ENCODE peak calls at places on chromosomes 5 and 9, in seven cellular contexts. N is PC-9, M is keratinocyte, E is A549, Z is GM20000, B is fibroblast of mammary gland, G is IMR-90. S is an unnamed sample.

GRCh38 chr5:6158974-6159863 is 219.1 kb downstream of the MED10 start:
- DNase-seq in Z (no peak), E (peak), N (no peak), G (peak), M (peak), B (peak), S (no peak)

GRCh38 chr9:78031271-78031825 is at the start of gene GNAQ:
- DNase-seq in B (no peak), G (peak), Z (peak), M (no peak), N (no peak), E (no peak), S (peak)

GRCh38 chr5:177040814-177041410 is 18.4 kb downstream of the ZNF346 start:
- DNase-seq in N (no peak), Z (no peak), G (peak), B (peak), E (no peak), M (no peak), S (no peak)

GRCh38 chr9:129143031-129143441 is 31.8 kb downstream of the PTPA start:
- DNase-seq in G (peak), M (no peak), N (peak), E (peak), Z (peak), B (peak), S (peak)

GRCh38 chr5:154179846-154180710 is 10.5 kb upstream of the GALNT10 start:
- DNase-seq in Z (peak), B (peak), N (no peak), G (peak), E (peak), M (no peak), S (peak)

GRCh38 chr5:156201793-156202388 is 125.1 kb upstream of the SGCD start:
- DNase-seq in Z (no peak), N (no peak), G (peak), M (no peak), B (peak), E (peak), S (no peak)

GRCh38 chr9:116189683-116190082 is 36.1 kb downstream of the PAPPA start:
- DNase-seq in B (no peak), E (no peak), Z (no peak), M (no peak), N (peak), G (no peak), S (no peak)

GRCh38 chr9:120890415-120891254 is 13.6 kb upstream of the PHF19 start:
- DNase-seq in B (no peak), G (no peak), Z (no peak), N (no peak), M (no peak), E (no peak), S (no peak)

GRCh38 chr9:129185991-129186390 is 7.9 kb upstream of the IER5L start:
- DNase-seq in Z (no peak), E (no peak), N (no peak), B (no peak), G (peak), M (no peak), S (no peak)

GRCh38 chr5:143245929-143246561 is 157.4 kb downstream of the NR3C1 start:
- DNase-seq in G (peak), B (peak), E (peak), Z (no peak), M (peak), N (peak), S (no peak)

GRCh38 chr9:107208121-107208520 is 75.0 kb upstream of the RAD23B start:
- DNase-seq in B (peak), E (no peak), N (no peak), G (peak), M (no peak), Z (no peak), S (no peak)

GRCh38 chr9:71822455-71822854 is 54.1 kb upstream of the CEMIP2 start:
- DNase-seq in Z (no peak), N (no peak), G (no peak), E (no peak), M (no peak), B (no peak), S (peak)

GRCh38 chr5:65984098-65984885 is 57.9 kb downstream of the ERBIN start:
- DNase-seq in E (no peak), G (no peak), B (no peak), Z (no peak), N (no peak), M (no peak), S (no peak)

GRCh38 chr5:136192526-136193395 is at the start of gene SMIM32:
- DNase-seq in G (no peak), N (no peak), Z (no peak), M (no peak), B (no peak), E (no peak), S (no peak)

GRCh38 chr5:85049020-85049419 is 664.3 kb upstream of the EDIL3 start:
- DNase-seq in Z (no peak), G (peak), N (peak), B (peak), M (no peak), E (peak), S (no peak)

GRCh38 chr9:93085676-93086075 is 10.3 kb upstream of the CARD19 start:
- DNase-seq in N (no peak), M (no peak), E (peak), G (no peak), B (no peak), Z (no peak), S (no peak)

GRCh38 chr5:115816226-115817042 is at the start of gene CDO1:
- DNase-seq in E (no peak), M (no peak), B (peak), G (peak), N (no peak), Z (peak), S (no peak)

GRCh38 chr5:146877178-146877681 is 1.3 kb downstream of the PPP2R2B start:
- DNase-seq in Z (peak), N (no peak), B (no peak), M (no peak), E (no peak), G (no peak), S (no peak)

GRCh38 chr5:142924135-142924883 is 154.1 kb downstream of the ARHGAP26 start:
- DNase-seq in B (peak), M (no peak), N (no peak), Z (peak), G (peak), E (peak), S (peak)

GRCh38 chr5:150624334-150625163 is 15.9 kb upstream of the SYNPO start:
- DNase-seq in E (no peak), M (no peak), Z (peak), B (no peak), N (no peak), G (no peak), S (no peak)

GRCh38 chr5:113331201-113331551 is 103.6 kb downstream of the TSSK1B start:
- DNase-seq in N (no peak), M (no peak), E (no peak), G (peak), Z (no peak), B (peak), S (no peak)

GRCh38 chr5:97115932-97116331 is 26.5 kb downstream of the LIX1 start:
- DNase-seq in Z (no peak), N (no peak), G (no peak), M (no peak), E (no peak), B (no peak), S (no peak)

GRCh38 chr5:38022621-38023020 is 182.8 kb upstream of the GDNF start:
- DNase-seq in E (no peak), M (no peak), Z (no peak), B (no peak), N (no peak), G (no peak), S (no peak)

GRCh38 chr5:133552925-133553525 is 59.3 kb downstream of the FSTL4 start:
- DNase-seq in Z (peak), G (peak), B (peak), E (peak), M (no peak), N (peak), S (peak)

DNA sequence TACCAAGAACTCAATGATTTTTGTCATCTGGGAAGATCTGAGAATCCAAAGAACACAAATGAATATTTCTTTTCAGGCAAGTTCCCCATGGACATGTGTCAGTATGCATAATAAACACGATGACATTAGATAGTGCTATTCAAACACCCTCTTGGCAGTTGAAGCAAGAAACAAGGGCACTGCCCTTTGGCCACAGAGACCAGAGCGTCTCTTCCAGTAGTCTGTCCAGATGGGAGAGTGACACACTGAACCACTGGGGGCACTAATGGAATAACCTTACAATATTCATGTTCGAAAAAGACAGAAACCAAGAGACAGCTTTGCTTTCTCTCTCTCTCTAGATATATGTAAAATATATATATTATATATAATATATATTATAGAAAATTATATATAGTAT is 301.9 kb downstream of the CTNND2 start:
- DNase-seq in Z (no peak), G (no peak), E (no peak), M (no peak), N (no peak), B (no peak), S (no peak)
- TF ChIP-seq CTCF in Z (no peak), G (no peak), E (no peak), M (no peak), N (no peak), B (no peak), S (no peak)

GRCh38 chr9:89183146-89183545 is 4.5 kb upstream of the SHC3 start:
- DNase-seq in N (no peak), G (no peak), B (no peak), M (no peak), Z (no peak), E (no peak), S (no peak)
- TF ChIP-seq CTCF in N (no peak), G (no peak), B (no peak), M (no peak), Z (no peak), E (no peak), S (peak)

DNA sequence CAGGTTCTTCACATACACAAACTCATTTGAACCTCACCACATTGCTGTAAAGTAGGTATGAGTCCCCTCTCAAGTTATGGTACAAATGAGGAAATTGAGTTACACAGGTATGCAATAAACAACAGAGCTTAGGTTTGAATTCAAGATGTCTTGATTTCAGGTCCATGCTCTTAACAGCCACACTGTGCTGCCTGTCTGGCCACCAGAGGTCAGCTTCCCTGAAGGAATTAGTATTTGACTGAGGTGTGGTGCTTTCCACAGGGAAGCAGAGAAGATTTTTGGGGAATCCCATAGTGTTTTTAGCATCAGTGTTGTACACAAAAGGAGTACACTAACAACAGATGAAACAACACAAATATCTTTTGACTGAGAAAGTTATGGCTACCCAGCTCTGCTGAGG is 94.4 kb upstream of the ITGA1 start:
- DNase-seq in G (peak), M (no peak), B (peak), Z (peak), E (peak), N (no peak), S (peak)
- TF ChIP-seq CTCF in G (peak), M (peak), B (peak), Z (peak), E (peak), N (peak), S (peak)

DNA sequence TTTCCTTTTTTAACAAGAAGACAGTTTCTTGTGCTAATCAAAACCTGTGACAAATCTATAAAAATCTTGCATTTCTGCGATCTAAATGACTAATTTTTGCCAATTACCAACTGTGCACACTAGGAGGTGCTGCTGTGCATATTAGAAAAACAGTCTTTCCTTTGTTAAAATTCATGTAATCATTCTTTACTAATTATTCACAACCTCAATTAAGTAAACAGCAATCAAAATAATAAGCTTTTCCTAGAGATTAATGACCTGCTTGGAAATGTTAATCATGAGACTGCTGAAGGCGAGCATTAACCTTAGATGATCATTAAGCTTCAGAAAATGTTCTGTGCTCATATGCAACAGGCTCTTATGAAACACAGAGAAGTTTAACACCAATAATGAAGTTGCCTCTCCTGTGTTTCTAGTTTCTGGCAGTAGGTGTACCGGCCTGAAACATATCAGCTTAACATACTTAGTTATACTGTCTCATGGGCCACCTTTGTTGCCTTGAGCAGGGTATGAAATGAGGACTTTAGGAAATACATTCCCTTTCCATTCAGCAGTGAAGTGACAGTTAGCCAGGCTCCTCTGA is 17.7 kb downstream of the RFESD start:
- DNase-seq in N (peak), Z (peak), B (peak), G (peak), E (no peak), M (no peak), S (peak)
- TF ChIP-seq CTCF in N (peak), Z (peak), B (peak), G (peak), E (peak), M (peak), S (peak)

DNA sequence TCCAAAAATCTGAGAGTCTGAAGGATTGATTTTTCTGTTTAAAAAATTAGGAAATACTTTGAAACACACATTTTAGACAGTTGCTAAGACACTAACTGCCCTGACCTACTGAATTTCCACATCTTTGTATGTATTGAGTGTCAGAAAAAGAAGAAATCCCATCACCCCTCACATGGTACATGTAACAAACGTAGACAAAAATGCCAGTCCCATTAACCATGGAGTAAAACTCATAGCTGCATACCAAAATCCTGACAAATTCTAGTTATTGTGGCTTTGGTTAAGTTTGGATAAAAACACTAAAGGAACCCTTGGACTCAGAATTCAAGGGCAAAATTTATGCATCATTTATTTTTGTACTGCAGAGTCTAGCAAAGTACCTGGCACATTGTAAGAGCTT is 620.3 kb upstream of the DMAC1 start:
- DNase-seq in E (no peak), B (peak), Z (no peak), N (no peak), G (peak), M (no peak), S (no peak)
- TF ChIP-seq CTCF in E (no peak), B (no peak), Z (no peak), N (no peak), G (no peak), M (no peak), S (no peak)

GRCh38 chr9:14766299-14766698 is 43.8 kb upstream of the CER1 start:
- DNase-seq in N (no peak), E (no peak), M (no peak), B (no peak), G (peak), Z (no peak), S (no peak)

GRCh38 chr9:14770592-14770991 is 48.1 kb upstream of the CER1 start:
- DNase-seq in Z (no peak), G (no peak), B (no peak), N (no peak), E (no peak), M (no peak), S (no peak)

GRCh38 chr9:14768561-14769234 is 46.2 kb upstream of the CER1 start:
- DNase-seq in E (peak), M (no peak), G (peak), Z (peak), B (peak), N (peak), S (peak)

GRCh38 chr9:14769235-14769580 is 46.7 kb upstream of the CER1 start:
- DNase-seq in G (peak), Z (peak), B (peak), E (peak), M (no peak), N (no peak), S (no peak)
- TF ChIP-seq CTCF in G (no peak), Z (no peak), B (peak), E (no peak), M (peak), N (no peak), S (peak)

GRCh38 chr9:97502984-97503861 is 1.8 kb downstream of the TMOD1 start:
- DNase-seq in B (no peak), E (no peak), N (no peak), M (no peak), G (no peak), Z (peak), S (no peak)
- TF ChIP-seq CTCF in B (no peak), E (no peak), N (no peak), M (no peak), G (no peak), Z (no peak), S (no peak)

DNA sequence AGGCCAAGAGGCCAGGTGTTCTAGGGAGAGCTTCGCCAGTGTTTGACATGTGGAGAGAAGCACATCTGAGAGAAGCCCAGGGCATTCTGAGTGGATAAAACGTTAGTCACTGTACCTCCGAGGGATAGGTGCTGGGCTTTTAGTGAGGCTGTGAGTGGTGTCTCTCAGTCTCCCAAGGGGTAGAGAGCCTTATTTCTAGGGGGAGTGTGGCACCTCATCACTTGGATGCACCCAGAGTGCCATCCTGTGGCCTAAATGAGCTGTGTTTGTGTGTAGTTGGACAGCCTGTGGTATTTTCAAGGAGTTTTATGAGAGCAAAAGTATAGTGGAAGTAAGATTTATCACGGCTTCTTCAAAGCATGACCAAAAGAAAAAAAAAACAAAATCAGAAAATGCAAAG is 1046.9 kb upstream of the WWC1 start:
- DNase-seq in G (no peak), N (peak), Z (no peak), B (peak), E (no peak), M (no peak), S (no peak)
- TF ChIP-seq CTCF in G (peak), N (no peak), Z (no peak), B (peak), E (no peak), M (peak), S (peak)

GRCh38 chr5:74865799-74866652 is at the start of gene FAM169A:
- DNase-seq in E (peak), B (peak), N (peak), M (no peak), Z (peak), G (peak), S (peak)
- TF ChIP-seq CTCF in E (peak), B (no peak), N (no peak), M (no peak), Z (no peak), G (no peak), S (peak)

GRCh38 chr5:110865400-110866094 is 126.7 kb downstream of the SLC25A46 start:
- DNase-seq in E (peak), M (no peak), G (peak), B (peak), N (peak), Z (peak), S (peak)
- TF ChIP-seq CTCF in E (peak), M (peak), G (peak), B (peak), N (peak), Z (peak), S (peak)

S was measured in DND-41.